ENCODE peak calls at places on chromosomes 16 and 17, in ten cellular contexts. L is A549, U is uterus, C is IMR-90, A is ovary, M is transverse colon, F is HCT116, Z is adrenal gland, Q is breast epithelium, P is upper lobe of left lung. S is an unnamed sample.

GRCh38 chr17:64056269-64057005 is 36.0 kb upstream of the ICAM2 start:
- DNase-seq in L (no peak), U (no peak), C (no peak), A (no peak), M (peak; percentile 27), F (no peak), Z (no peak), Q (peak; percentile 38), P (peak; percentile 12), S (no peak)

GRCh38 chr16:88743693-88744519 is 37.6 kb downstream of the CTU2 start:
- DNase-seq in L (peak; percentile 83), U (peak; percentile 78), C (peak; percentile 55), A (peak; percentile 86), M (peak; percentile 87), F (peak; percentile 56), Z (peak; percentile 71), Q (peak; percentile 58), P (peak; percentile 79), S (peak; percentile 77)

GRCh38 chr17:81566461-81567126 is 14.4 kb upstream of the FAAP100 start:
- DNase-seq in L (peak; percentile 85), U (peak; percentile 86), C (peak; percentile 93), A (peak; percentile 84), M (peak; percentile 73), F (peak; percentile 41), Z (peak; percentile 83), Q (peak; percentile 45), P (peak; percentile 60), S (peak; percentile 71)

GRCh38 chr17:77125432-77125901 is 15.3 kb upstream of the SEC14L1 start:
- DNase-seq in L (peak; percentile 97), U (no peak), C (peak; percentile 91), A (no peak), M (no peak), F (peak; percentile 91), Z (no peak), Q (no peak), P (no peak), S (no peak)

GRCh38 chr17:67132366-67132765 is 88.0 kb downstream of the CACNG1 start:
- DNase-seq in L (no peak), U (no peak), C (no peak), A (no peak), M (no peak), F (no peak), Z (no peak), Q (no peak), P (no peak), S (no peak)

GRCh38 chr16:10240854-10241613 is 58.8 kb upstream of the GRIN2A start:
- DNase-seq in L (no peak), U (no peak), C (no peak), A (no peak), M (no peak), F (no peak), Z (no peak), Q (no peak), P (no peak), S (no peak)

GRCh38 chr17:82380860-82381702 is 9.5 kb downstream of the UTS2R start:
- DNase-seq in L (no peak), U (no peak), C (peak; percentile 32), A (no peak), M (no peak), F (no peak), Z (no peak), Q (no peak), P (no peak), S (no peak)

GRCh38 chr16:15572329-15573001 is 70.5 kb downstream of the MARF1 start:
- DNase-seq in L (no peak), U (no peak), C (peak; percentile 67), A (no peak), M (no peak), F (no peak), Z (no peak), Q (no peak), P (no peak), S (no peak)

GRCh38 chr16:73636196-73636595 is 588.3 kb upstream of the ZFHX3 start:
- DNase-seq in L (no peak), U (no peak), C (no peak), A (no peak), M (no peak), F (no peak), Z (no peak), Q (no peak), P (no peak), S (no peak)

GRCh38 chr16:71441348-71441781 is 489 bp downstream of the TLE7 start:
- DNase-seq in L (no peak), U (no peak), C (no peak), A (no peak), M (no peak), F (no peak), Z (no peak), Q (no peak), P (no peak), S (no peak)

GRCh38 chr16:31268891-31269290 is 9.1 kb downstream of the ITGAM start:
- DNase-seq in L (no peak), U (no peak), C (no peak), A (no peak), M (no peak), F (no peak), Z (no peak), Q (no peak), P (no peak), S (no peak)

GRCh38 chr16:31138621-31139578 is 3.4 kb upstream of the PRSS8 start:
- DNase-seq in L (peak; percentile 76), U (peak; percentile 53), C (peak; percentile 70), A (no peak), M (peak; percentile 91), F (peak; percentile 84), Z (peak; percentile 92), Q (peak; percentile 85), P (peak; percentile 94), S (peak; percentile 71)

GRCh38 chr16:11128211-11129123 is 127.5 kb downstream of the SOCS1 start:
- DNase-seq in L (no peak), U (peak; percentile 72), C (peak; percentile 79), A (no peak), M (no peak), F (no peak), Z (peak; percentile 63), Q (no peak), P (no peak), S (peak; percentile 90)

GRCh38 chr16:733382-734207 is 6.7 kb downstream of the HAGHL start:
- DNase-seq in L (no peak), U (no peak), C (no peak), A (peak; percentile 36), M (no peak), F (no peak), Z (no peak), Q (no peak), P (no peak), S (no peak)

GRCh38 chr16:27314161-27314723 is 468 bp downstream of the IL4R start:
- DNase-seq in L (peak; percentile 54), U (peak; percentile 76), C (peak; percentile 97), A (peak; percentile 43), M (peak; percentile 70), F (peak; percentile 42), Z (peak; percentile 86), Q (peak; percentile 66), P (peak; percentile 85), S (peak; percentile 65)

GRCh38 chr16:426115-426905 is 861 bp downstream of the RAB11FIP3 start:
- DNase-seq in L (no peak), U (no peak), C (no peak), A (peak; percentile 59), M (peak; percentile 25), F (no peak), Z (no peak), Q (no peak), P (no peak), S (peak; percentile 27)

DNA sequence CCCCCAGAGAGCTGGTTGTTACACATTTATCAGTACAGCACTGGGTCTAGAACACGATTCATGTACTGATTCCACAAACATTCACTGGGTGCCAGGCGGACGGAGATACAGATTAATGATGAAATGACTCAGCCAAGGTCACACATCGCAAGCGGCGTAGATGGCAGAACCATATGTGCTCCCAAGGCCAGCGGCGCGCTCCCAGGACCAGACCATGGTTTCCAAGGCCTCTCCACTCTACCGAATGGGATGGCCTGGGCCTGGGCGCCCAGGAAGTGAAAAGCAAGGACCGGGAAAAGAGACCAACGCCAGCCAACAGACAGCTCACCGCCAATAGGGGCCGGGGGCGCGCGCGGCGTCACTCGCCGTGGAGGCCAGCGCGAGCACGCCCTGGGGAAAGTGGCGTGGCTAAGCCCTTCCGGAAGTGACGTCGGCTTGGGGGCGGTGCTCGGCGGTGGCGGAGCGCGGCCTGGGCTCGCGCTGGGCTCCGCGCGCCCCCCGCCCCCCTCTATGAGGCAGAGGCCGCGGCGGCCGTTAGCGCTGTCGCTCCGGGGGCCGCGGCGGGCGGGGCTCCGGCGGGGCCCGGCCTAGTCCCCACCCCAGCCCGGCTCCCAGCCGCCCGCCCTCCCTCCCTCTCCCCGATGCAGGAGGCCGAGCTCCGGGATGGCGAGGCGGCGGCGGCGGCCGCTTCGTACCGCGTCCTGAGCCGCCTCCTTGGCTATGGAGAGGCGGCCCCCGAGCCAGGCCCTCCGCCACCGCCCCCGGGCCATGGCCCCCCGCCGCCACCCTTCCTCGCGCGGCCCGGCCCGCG is at the start of gene SOCS7:
- DNase-seq in L (peak; percentile 89), U (peak; percentile 92), C (peak; percentile 90), A (peak; percentile 97), M (peak; percentile 95), F (peak; percentile 84), Z (peak; percentile 93), Q (peak; percentile 81), P (peak; percentile 93), S (peak; percentile 95)
- TF ChIP-seq CTCF in L (no peak), U (no peak), C (no peak), A (no peak), M (no peak), F (no peak), Z (no peak), Q (no peak), P (peak; percentile 15), S (no peak)

GRCh38 chr17:802481-802880 is 20.3 kb downstream of the MRM3 start:
- DNase-seq in L (no peak), U (no peak), C (no peak), A (no peak), M (no peak), F (no peak), Z (no peak), Q (no peak), P (no peak), S (no peak)
- TF ChIP-seq POLR2A in L (no peak), U (no peak), C (no peak), A (no peak), M (no peak), F (no peak), Z (no peak), Q (no peak), P (no peak), S (no peak)

GRCh38 chr17:35716173-35716572 is 15.3 kb upstream of the RASL10B start:
- DNase-seq in L (no peak), U (no peak), C (no peak), A (no peak), M (no peak), F (no peak), Z (no peak), Q (no peak), P (no peak), S (no peak)
- H3K27ac ChIP-seq in L (no peak overlapping the region), U (peak overlapping the region; percentile 16), C (no peak overlapping the region), A (no peak overlapping the region), M (no peak overlapping the region), F (no peak overlapping the region), Z (no peak overlapping the region), Q (peak overlapping the region; percentile 80), P (peak overlapping the region; percentile 68), S (peak overlapping the region; percentile 81)

GRCh38 chr17:18093616-18094408 is 6.1 kb downstream of the DRG2 start:
- DNase-seq in L (peak; percentile 63), U (no peak), C (peak; percentile 83), A (peak; percentile 59), M (no peak), F (peak; percentile 27), Z (peak; percentile 86), Q (no peak), P (no peak), S (no peak)
- TF ChIP-seq CTCF in L (peak; percentile 55), U (no peak), C (peak; percentile 52), A (no peak), M (no peak), F (peak; percentile 65), Z (peak; percentile 38), Q (no peak), P (no peak), S (no peak)

GRCh38 chr17:49987681-49988441 is 7.2 kb downstream of the DLX3 start:
- DNase-seq in L (no peak), U (no peak), C (no peak), A (peak; percentile 42), M (no peak), F (no peak), Z (peak; percentile 60), Q (no peak), P (no peak), S (no peak)
- TF ChIP-seq POLR2A in L (no peak), U (no peak), C (no peak), A (no peak), M (no peak), F (no peak), Z (no peak), Q (no peak), P (no peak), S (no peak)